ENCODE peak calls at places on chromosome 16, in nine cellular contexts. One of them, this sample, is unnamed.

GRCh38 chr16:57531635-57532220 is 4.6 kb downstream of the CCDC102A start:
- DNase-seq in NCI-H345: no peak
- DNase-seq in cardiac fibroblast: no peak
- DNase-seq in activated CD4-positive, alpha-beta T cell treated with anti-CD3 and anti-CD28 coated beads, Interleukin-2, amount 10 ng/mL, durations not matched to agents 7 days and 5 days: no peak
- DNase-seq in heart right ventricle: peak
- DNase-seq in amniotic stem cell: no peak
- DNase-seq in mucosa of gallbladder: no peak
- DNase-seq in tibial artery: no peak
- DNase-seq in IMR-90: no peak
- DNase-seq in this sample: no peak

GRCh38 chr16:22734313-22734869 is 79.6 kb upstream of the HS3ST2 start:
- DNase-seq in NCI-H345: no peak
- DNase-seq in cardiac fibroblast: no peak
- DNase-seq in activated CD4-positive, alpha-beta T cell treated with anti-CD3 and anti-CD28 coated beads, Interleukin-2, amount 10 ng/mL, durations not matched to agents 7 days and 5 days: no peak
- DNase-seq in heart right ventricle: no peak
- DNase-seq in amniotic stem cell: no peak
- DNase-seq in mucosa of gallbladder: no peak
- DNase-seq in tibial artery: no peak
- DNase-seq in IMR-90: no peak
- DNase-seq in this sample: no peak

GRCh38 chr16:30561212-30561816 is 3.1 kb upstream of the ZNF764 start:
- DNase-seq in NCI-H345: peak
- DNase-seq in cardiac fibroblast: no peak
- DNase-seq in activated CD4-positive, alpha-beta T cell treated with anti-CD3 and anti-CD28 coated beads, Interleukin-2, amount 10 ng/mL, durations not matched to agents 7 days and 5 days: no peak
- DNase-seq in heart right ventricle: peak
- DNase-seq in amniotic stem cell: no peak
- DNase-seq in mucosa of gallbladder: no peak
- DNase-seq in tibial artery: no peak
- DNase-seq in IMR-90: no peak
- DNase-seq in this sample: no peak

GRCh38 chr16:55701442-55702319 is 45.9 kb downstream of the SLC6A2 start:
- DNase-seq in NCI-H345: peak
- DNase-seq in cardiac fibroblast: peak
- DNase-seq in activated CD4-positive, alpha-beta T cell treated with anti-CD3 and anti-CD28 coated beads, Interleukin-2, amount 10 ng/mL, durations not matched to agents 7 days and 5 days: peak
- DNase-seq in heart right ventricle: peak
- DNase-seq in amniotic stem cell: no peak
- DNase-seq in mucosa of gallbladder: peak
- DNase-seq in tibial artery: peak
- DNase-seq in IMR-90: peak
- DNase-seq in this sample: peak

GRCh38 chr16:72042157-72042660 is 12.1 kb upstream of the HP start:
- DNase-seq in NCI-H345: no peak
- DNase-seq in cardiac fibroblast: peak
- DNase-seq in activated CD4-positive, alpha-beta T cell treated with anti-CD3 and anti-CD28 coated beads, Interleukin-2, amount 10 ng/mL, durations not matched to agents 7 days and 5 days: no peak
- DNase-seq in heart right ventricle: no peak
- DNase-seq in amniotic stem cell: no peak
- DNase-seq in mucosa of gallbladder: no peak
- DNase-seq in tibial artery: no peak
- DNase-seq in IMR-90: no peak
- DNase-seq in this sample: no peak

GRCh38 chr16:15672514-15673167 is 22.6 kb downstream of the NDE1 start:
- DNase-seq in NCI-H345: peak
- DNase-seq in cardiac fibroblast: peak
- DNase-seq in activated CD4-positive, alpha-beta T cell treated with anti-CD3 and anti-CD28 coated beads, Interleukin-2, amount 10 ng/mL, durations not matched to agents 7 days and 5 days: peak
- DNase-seq in heart right ventricle: peak
- DNase-seq in amniotic stem cell: peak
- DNase-seq in mucosa of gallbladder: peak
- DNase-seq in tibial artery: peak
- DNase-seq in IMR-90: peak
- DNase-seq in this sample: no peak

GRCh38 chr16:15811778-15812750 is 44.8 kb downstream of the MYH11 start:
- DNase-seq in NCI-H345: no peak
- DNase-seq in cardiac fibroblast: peak
- DNase-seq in activated CD4-positive, alpha-beta T cell treated with anti-CD3 and anti-CD28 coated beads, Interleukin-2, amount 10 ng/mL, durations not matched to agents 7 days and 5 days: no peak
- DNase-seq in heart right ventricle: peak
- DNase-seq in amniotic stem cell: no peak
- DNase-seq in mucosa of gallbladder: no peak
- DNase-seq in tibial artery: peak
- DNase-seq in IMR-90: peak
- DNase-seq in this sample: no peak

GRCh38 chr16:50335198-50335958 is 33.4 kb downstream of the BRD7 start:
- DNase-seq in NCI-H345: no peak
- DNase-seq in cardiac fibroblast: no peak
- DNase-seq in activated CD4-positive, alpha-beta T cell treated with anti-CD3 and anti-CD28 coated beads, Interleukin-2, amount 10 ng/mL, durations not matched to agents 7 days and 5 days: peak
- DNase-seq in heart right ventricle: no peak
- DNase-seq in amniotic stem cell: no peak
- DNase-seq in mucosa of gallbladder: no peak
- DNase-seq in tibial artery: no peak
- DNase-seq in IMR-90: peak
- DNase-seq in this sample: no peak

GRCh38 chr16:85555549-85556455 is 57.3 kb upstream of the GSE1 start:
- DNase-seq in NCI-H345: peak
- DNase-seq in cardiac fibroblast: peak
- DNase-seq in activated CD4-positive, alpha-beta T cell treated with anti-CD3 and anti-CD28 coated beads, Interleukin-2, amount 10 ng/mL, durations not matched to agents 7 days and 5 days: peak
- DNase-seq in heart right ventricle: peak
- DNase-seq in amniotic stem cell: no peak
- DNase-seq in mucosa of gallbladder: no peak
- DNase-seq in tibial artery: peak
- DNase-seq in IMR-90: no peak
- DNase-seq in this sample: peak

GRCh38 chr16:371729-372521 is 1.6 kb upstream of the MRPL28 start:
- DNase-seq in NCI-H345: no peak
- DNase-seq in cardiac fibroblast: no peak
- DNase-seq in activated CD4-positive, alpha-beta T cell treated with anti-CD3 and anti-CD28 coated beads, Interleukin-2, amount 10 ng/mL, durations not matched to agents 7 days and 5 days: no peak
- DNase-seq in heart right ventricle: no peak
- DNase-seq in amniotic stem cell: no peak
- DNase-seq in mucosa of gallbladder: no peak
- DNase-seq in tibial artery: no peak
- DNase-seq in IMR-90: no peak
- DNase-seq in this sample: no peak

GRCh38 chr16:57042157-57043111 is 49.9 kb upstream of the CPNE2 start:
- DNase-seq in NCI-H345: no peak
- DNase-seq in cardiac fibroblast: no peak
- DNase-seq in activated CD4-positive, alpha-beta T cell treated with anti-CD3 and anti-CD28 coated beads, Interleukin-2, amount 10 ng/mL, durations not matched to agents 7 days and 5 days: peak
- DNase-seq in heart right ventricle: no peak
- DNase-seq in amniotic stem cell: no peak
- DNase-seq in mucosa of gallbladder: no peak
- DNase-seq in tibial artery: no peak
- DNase-seq in IMR-90: peak
- DNase-seq in this sample: peak

This sample was measured in GM19239.